ENCODE peak calls at places on chromosomes 11 and 22, in four cellular contexts. I is stomach, L is colonic mucosa, B is left ventricle myocardium inferior. N is an unnamed sample. For H3K4me1, the result is how much of the 10 kb centered on the place peaks cover.

GRCh38 chr22:47203554-47203991 is 441.1 kb downstream of the TBC1D22A start:
- DNase-seq in I (peak), L (peak), B (no peak), N (no peak)

GRCh38 chr11:100687630-100688395 is 725 bp downstream of the ARHGAP42 start:
- DNase-seq in I (peak), L (peak), B (peak), N (peak)

GRCh38 chr11:83573097-83573496 is 286.9 kb upstream of the CCDC90B start:
- DNase-seq in I (no peak), L (no peak), B (no peak), N (no peak)

GRCh38 chr11:99037057-99037456 is 16.3 kb downstream of the CNTN5 start:
- DNase-seq in I (no peak), L (no peak), B (no peak), N (no peak)

GRCh38 chr11:45021692-45022130 is 71.0 kb upstream of the TP53I11 start:
- DNase-seq in I (no peak), L (peak), B (peak), N (peak)

GRCh38 chr11:30128269-30128932 is 102.4 kb upstream of the FSHB start:
- DNase-seq in I (no peak), L (no peak), B (no peak), N (no peak)

GRCh38 chr11:126839496-126839895 is 161.1 kb downstream of the KIRREL3 start:
- DNase-seq in I (no peak), L (no peak), B (no peak), N (no peak)

GRCh38 chr22:26494506-26494905 is 10.8 kb downstream of the SRRD start:
- DNase-seq in I (no peak), L (no peak), B (no peak), N (no peak)

GRCh38 chr11:94184861-94185260 is 56.2 kb downstream of the PANX1 start:
- DNase-seq in I (no peak), L (no peak), B (no peak), N (no peak)
- H3K4me1 ChIP-seq in I (under half), L (under half), B (under half), N (under half)

DNA sequence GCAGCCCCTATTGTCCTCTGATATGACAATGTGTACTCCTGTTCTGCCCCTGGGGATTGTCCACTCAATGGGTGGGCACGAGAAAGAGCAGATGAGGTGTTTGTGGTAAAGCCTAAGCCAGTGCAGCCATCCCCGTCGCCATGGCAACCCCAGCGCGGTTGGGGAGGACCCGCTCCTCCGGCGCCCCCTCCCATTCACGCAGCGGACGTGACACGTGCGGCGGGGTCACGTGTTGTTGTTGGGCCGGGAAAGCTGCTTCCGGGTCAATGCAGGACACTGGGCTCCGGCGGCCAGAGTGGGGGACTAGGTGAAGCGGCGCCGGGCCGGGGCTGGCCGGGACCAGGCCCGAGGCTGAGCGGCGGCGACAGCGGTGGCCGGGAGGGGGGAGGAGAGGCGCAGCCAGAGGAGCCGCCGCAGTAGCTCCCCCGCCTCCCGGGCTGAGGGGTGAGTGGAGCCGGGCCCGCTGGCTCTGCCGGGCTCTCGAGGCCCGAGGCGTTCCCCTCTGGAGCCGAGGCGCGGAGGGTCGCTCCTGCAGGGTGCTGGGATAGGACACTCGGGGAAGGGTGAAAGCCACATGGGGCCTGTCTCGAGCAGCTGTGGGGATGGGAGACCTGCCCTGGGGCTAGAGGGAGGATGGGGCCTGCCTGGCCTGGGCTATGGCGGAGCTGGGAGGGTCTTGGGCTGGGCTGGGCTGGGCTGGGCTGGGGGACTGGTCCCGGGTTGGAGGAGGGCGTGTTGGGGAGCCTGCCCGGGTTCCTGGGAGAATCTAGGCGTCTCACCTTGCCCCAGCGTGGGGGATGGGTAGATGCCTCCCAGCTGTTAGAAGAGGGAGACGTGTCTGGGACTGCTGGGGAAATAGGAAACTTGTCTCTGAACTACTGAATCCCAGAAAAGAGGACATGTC is at the start of gene TBCEL:
- DNase-seq in I (peak), L (peak), B (peak), N (peak)
- H3K27ac ChIP-seq in I (peak), L (no peak), B (peak), N (peak)

GRCh38 chr11:114167355-114168085 is 108.0 kb downstream of the ZBTB16 start:
- DNase-seq in I (no peak), L (no peak), B (no peak), N (no peak)
- H3K4me1 ChIP-seq in I (half or more), L (half or more), B (half or more), N (half or more)

DNA sequence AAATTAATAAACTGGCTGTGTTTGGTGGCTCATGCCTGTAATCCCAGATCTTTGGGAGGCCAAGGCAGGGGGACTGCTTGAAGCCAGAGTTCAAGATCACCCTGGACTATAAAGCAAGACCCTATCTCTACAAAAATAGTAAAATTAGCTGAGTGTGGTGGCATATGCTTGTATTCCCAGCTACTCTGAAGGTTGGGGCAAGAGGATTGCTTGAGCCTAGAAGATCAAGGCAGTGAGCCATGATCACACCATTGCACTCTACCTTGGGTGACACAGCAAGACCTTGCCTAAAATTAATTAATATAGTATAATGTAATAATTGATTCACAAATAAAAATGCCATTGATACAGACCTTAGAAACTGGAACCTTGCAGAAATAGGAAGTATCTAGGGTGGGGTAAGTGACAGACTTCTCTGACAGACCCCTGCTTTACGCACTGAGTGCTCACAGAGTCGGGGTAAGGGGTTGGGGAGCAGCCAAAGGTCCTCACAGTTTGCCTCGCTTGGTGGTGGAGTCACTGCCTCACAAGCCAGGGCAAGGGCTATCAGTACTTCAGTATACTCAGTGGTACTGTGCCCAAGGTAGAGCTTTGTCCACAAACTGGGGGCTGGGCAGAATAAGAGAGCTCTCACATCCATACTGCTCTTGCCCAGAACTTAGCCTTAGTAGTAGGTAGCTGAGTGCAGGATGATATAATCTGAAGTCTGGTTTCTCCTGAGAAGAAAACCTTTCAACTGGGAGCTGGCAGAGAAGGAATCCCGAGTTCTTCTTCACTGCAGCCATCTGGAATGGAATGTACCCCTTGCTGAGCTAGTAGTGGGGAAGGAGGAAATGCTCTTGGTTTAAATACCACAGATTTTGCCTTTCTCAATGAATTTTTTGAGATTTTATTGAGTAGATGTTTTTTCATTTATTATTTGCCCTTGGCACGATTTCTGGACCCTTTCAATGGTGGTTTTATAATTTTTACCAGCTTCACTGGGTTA is 65.5 kb downstream of the EMSY start:
- DNase-seq in I (no peak), L (no peak), B (no peak), N (no peak)
- H3K27ac ChIP-seq in I (no peak), L (no peak), B (no peak), N (no peak)

DNA sequence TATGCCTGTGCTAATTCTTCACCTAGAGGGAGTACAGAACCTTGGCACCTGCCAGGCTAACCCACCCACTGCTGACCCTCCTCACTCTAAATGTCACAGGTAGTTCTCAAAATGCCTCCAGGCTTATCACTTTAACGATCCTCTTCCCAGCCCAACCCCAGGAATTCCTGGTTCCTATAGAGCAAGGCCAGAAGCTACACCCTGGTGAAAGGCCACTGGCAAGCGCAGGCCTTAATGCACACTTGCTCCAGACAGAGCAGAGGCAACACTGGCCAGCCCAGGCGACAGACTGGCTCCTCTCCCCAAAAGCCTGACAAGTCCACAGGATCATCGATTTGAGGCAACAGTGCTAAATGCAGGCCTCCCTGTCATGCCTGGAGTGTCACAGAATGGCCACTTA is 38.8 kb downstream of the PACSIN2 start:
- DNase-seq in I (no peak), L (peak), B (no peak), N (no peak)
- H3K4me1 ChIP-seq in I (half or more), L (under half), B (half or more), N (under half)